ENCODE peak calls at places on chromosomes 12 and 14, in eight cellular contexts. B is GM13977, U is AG04450, K is astrocyte, C is mesothelial cell of epicardium, F is astrocyte of the spinal cord, O is MM.1S, S is thyroid gland. J is an unnamed sample.

GRCh38 chr12:93107943-93108342 is 178.8 kb upstream of the EEA1 start:
- DNase-seq in B (no peak), U (no peak), K (no peak), C (no peak), F (no peak), O (no peak), S (no peak), J (no peak)

GRCh38 chr12:94710933-94711332 is 60.6 kb upstream of the TMCC3 start:
- DNase-seq in B (no peak), U (no peak), K (no peak), C (no peak), F (no peak), O (peak), S (peak), J (no peak)

GRCh38 chr12:92381856-92382255 is 236.2 kb upstream of the BTG1 start:
- DNase-seq in B (no peak), U (no peak), K (no peak), C (no peak), F (no peak), O (no peak), S (no peak), J (no peak)

GRCh38 chr12:72214163-72214562 is 58.0 kb upstream of the TRHDE start:
- DNase-seq in B (no peak), U (no peak), K (peak), C (no peak), F (no peak), O (no peak), S (no peak), J (no peak)

GRCh38 chr12:73984552-73984951 is 553.1 kb upstream of the ATXN7L3B start:
- DNase-seq in B (no peak), U (no peak), K (no peak), C (no peak), F (no peak), O (no peak), S (no peak), J (no peak)

GRCh38 chr14:65332141-65332871 is 80.2 kb upstream of the FUT8 start:
- DNase-seq in B (no peak), U (no peak), K (no peak), C (no peak), F (no peak), O (no peak), S (no peak), J (no peak)

GRCh38 chr12:111298583-111299436 is 70.1 kb downstream of the PHETA1 start:
- DNase-seq in B (peak), U (peak), K (peak), C (peak), F (peak), O (peak), S (peak), J (no peak)

GRCh38 chr12:126404293-126404851 is 1339.1 kb downstream of the AACS start:
- DNase-seq in B (no peak), U (no peak), K (peak), C (no peak), F (no peak), O (no peak), S (no peak), J (no peak)

GRCh38 chr12:69583203-69583602 is 2.1 kb upstream of the CCT2 start:
- DNase-seq in B (no peak), U (no peak), K (no peak), C (no peak), F (no peak), O (no peak), S (no peak), J (no peak)
- TF ChIP-seq CTCF in B (no peak), U (peak), K (no peak), C (no peak), F (no peak), O (peak), S (no peak), J (no peak)

DNA sequence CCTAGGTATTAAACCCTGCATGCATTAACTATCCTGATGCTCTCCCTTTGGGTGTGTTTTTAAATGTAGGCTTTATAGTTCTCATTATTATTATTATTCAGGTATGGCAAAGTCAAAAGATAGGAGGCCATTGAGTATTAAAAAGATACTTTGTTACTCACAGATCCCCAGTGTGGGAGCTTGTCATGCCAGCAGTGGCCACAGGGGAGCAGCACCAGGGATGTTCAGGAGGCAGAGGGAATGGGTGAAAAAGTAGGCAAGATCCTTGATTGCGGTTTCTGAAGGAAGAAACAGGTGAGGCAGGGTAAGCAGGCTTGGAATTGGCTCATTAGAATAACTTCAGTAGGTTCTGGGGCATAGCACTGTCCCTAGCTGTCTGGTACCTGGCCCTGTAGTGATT is 382.2 kb downstream of the MED13L start:
- DNase-seq in B (no peak), U (no peak), K (no peak), C (no peak), F (no peak), O (no peak), S (no peak), J (no peak)
- TF ChIP-seq CTCF in B (peak), U (peak), K (peak), C (peak), F (peak), O (peak), S (no peak), J (no peak)

DNA sequence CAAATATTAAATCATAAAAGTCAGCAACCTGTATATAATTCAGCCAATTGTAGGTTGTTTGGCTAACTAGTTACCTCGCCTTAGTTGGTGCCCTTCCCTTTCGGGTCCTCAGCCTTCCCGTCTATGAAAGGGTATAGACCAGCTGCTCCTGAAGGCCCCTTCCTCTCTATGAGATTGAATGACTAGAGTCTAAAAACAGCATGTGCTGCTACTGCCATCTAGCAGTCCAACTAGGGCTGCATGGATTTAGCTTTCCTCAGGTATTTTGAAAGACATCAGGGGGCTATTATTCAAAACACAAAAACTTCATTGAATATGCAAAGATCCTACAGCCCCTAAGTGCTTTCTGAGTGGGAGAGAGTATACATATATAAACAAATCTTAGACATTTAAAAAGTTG is 37.0 kb upstream of the TMEM263 start:
- DNase-seq in B (no peak), U (no peak), K (no peak), C (no peak), F (peak), O (peak), S (no peak), J (no peak)
- TF ChIP-seq CTCF in B (peak), U (peak), K (peak), C (no peak), F (peak), O (peak), S (peak), J (no peak)

GRCh38 chr12:16076970-16077527 is 165.9 kb downstream of the DERA start:
- DNase-seq in B (no peak), U (no peak), K (no peak), C (no peak), F (no peak), O (no peak), S (no peak), J (no peak)

GRCh38 chr12:16075887-16076286 is 164.8 kb downstream of the DERA start:
- DNase-seq in B (no peak), U (no peak), K (no peak), C (no peak), F (no peak), O (no peak), S (no peak), J (no peak)

DNA sequence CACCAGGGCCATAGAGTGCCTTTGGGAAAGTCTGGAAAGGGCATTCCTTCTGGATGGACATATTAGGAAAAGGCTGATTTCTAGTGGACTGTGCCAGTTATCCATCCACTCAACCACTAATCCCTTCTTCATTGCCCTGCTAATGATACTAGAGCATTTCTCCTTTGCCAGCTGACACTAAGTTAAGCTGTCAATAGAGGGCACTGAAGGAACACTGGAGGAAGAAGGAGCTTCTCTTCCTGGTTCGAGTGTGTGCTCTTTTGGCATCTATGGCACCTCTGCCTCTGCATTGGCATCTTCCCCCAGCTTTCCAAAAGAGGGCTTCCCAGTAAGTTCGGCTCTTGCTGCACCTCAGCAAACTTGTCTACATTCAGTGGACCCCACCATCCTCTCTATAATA is 165.4 kb downstream of the DERA start:
- DNase-seq in B (peak), U (no peak), K (no peak), C (no peak), F (peak), O (peak), S (no peak), J (no peak)
- TF ChIP-seq CTCF in B (peak), U (peak), K (peak), C (no peak), F (peak), O (peak), S (peak), J (no peak)

DNA sequence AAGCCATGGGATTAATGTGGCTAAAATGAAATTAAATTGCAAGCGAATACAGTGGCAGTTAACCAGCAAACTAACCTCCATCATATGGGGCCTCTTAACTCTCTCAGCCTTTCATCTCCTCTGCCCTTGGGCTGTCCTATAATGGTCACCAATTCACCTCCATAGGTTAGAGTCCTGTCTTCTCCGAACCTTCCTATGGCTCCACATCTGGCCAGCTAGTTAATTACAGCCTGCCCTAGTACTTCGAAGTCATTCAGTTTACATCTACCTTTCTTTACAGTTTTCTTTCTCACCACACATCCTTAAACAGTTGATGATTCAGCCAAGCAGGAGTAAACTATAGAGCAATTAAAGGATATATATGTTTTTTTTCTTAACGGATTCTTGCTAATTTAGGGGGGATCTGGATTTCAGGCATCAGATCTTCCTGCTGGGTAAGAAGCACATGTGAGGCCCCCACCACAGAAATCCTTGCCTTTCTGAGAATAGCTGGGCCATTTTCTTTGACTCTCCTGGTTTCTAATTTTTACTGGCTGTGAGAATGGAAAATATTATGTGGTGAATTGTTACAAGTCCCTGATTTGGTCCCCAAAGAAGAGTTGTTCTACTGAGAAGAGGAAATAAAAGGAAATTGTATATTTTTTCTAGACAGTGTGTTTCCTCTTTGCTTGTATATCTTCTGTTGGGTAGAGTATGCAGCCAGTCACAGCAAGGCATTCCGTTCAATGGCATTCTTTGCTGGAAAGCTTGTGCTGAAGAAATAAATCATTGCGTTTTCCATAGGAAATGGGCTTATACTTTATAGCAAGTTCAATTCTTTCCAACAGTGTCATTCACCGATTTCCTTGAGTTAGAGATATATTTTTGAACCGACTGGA is 16.7 kb downstream of the HMGA2 start:
- DNase-seq in B (no peak), U (no peak), K (no peak), C (no peak), F (no peak), O (no peak), S (no peak), J (no peak)
- TF ChIP-seq CTCF in B (no peak), U (no peak), K (no peak), C (no peak), F (no peak), O (no peak), S (no peak), J (no peak)

GRCh38 chr12:6093764-6094163 is 30.7 kb downstream of the VWF start:
- DNase-seq in B (no peak), U (no peak), K (no peak), C (no peak), F (no peak), O (no peak), S (no peak), J (no peak)
- TF ChIP-seq CTCF in B (no peak), U (no peak), K (no peak), C (no peak), F (no peak), O (no peak), S (no peak), J (no peak)

GRCh38 chr14:60313093-60313492 is 64.1 kb downstream of the PPM1A start:
- DNase-seq in B (no peak), U (no peak), K (no peak), C (no peak), F (no peak), O (no peak), S (no peak), J (no peak)
- TF ChIP-seq CTCF in B (no peak), U (no peak), K (no peak), C (no peak), F (no peak), O (no peak), S (no peak), J (no peak)

DNA sequence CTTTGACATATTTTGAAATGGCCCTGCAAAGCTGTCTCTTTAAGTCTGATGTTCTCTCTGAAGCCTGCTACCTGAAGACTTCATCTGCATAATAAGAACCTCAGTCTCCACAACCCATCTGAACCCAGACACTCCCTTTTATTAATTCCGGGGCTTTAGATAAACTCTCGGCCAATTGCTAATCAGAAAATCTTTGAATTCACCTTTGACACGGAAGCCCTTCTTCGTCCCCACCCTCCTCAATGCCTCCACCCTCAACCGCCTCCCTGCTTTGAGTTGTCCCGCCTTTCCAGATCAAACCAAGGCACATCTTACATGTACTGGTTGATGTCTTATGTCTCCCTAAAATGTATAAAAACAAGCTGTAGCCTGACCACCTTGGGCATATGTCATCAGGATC is 17.6 kb downstream of the OR6J1 start:
- DNase-seq in B (no peak), U (no peak), K (no peak), C (no peak), F (no peak), O (no peak), S (no peak), J (peak)
- TF ChIP-seq CTCF in B (no peak), U (no peak), K (no peak), C (no peak), F (no peak), O (no peak), S (no peak), J (no peak)

GRCh38 chr12:54133663-54134375 is 55.0 kb downstream of the SMUG1 start:
- DNase-seq in B (no peak), U (no peak), K (no peak), C (no peak), F (no peak), O (no peak), S (no peak), J (peak)

GRCh38 chr12:54132979-54133378 is 55.8 kb downstream of the SMUG1 start:
- DNase-seq in B (no peak), U (no peak), K (no peak), C (no peak), F (no peak), O (no peak), S (no peak), J (peak)

GRCh38 chr12:54134395-54134794 is 54.4 kb downstream of the SMUG1 start:
- DNase-seq in B (no peak), U (no peak), K (no peak), C (no peak), F (no peak), O (no peak), S (no peak), J (no peak)

GRCh38 chr12:54135621-54136027 is 53.2 kb downstream of the SMUG1 start:
- DNase-seq in B (no peak), U (no peak), K (no peak), C (no peak), F (no peak), O (no peak), S (no peak), J (no peak)

DNA sequence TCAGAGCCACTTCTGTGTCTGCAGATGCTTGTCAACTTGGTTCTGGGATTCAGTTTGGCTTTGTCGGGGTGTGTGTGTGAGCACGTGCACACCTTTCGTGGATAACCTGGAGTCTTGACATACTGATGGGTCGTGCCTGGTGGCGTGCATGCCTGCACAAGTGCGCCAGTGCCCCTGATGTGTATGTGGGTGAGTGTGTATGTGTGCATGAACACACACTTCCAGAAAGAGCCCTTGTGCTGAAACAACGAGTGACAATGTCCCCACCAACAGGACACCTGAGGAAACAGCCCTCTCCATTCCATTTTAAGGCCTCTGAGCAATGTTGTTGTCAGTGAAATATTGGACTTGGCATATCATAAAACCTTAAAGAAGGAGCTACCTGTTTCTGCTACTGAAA is 53.9 kb downstream of the SMUG1 start:
- DNase-seq in B (no peak), U (no peak), K (no peak), C (no peak), F (no peak), O (no peak), S (no peak), J (no peak)
- TF ChIP-seq CTCF in B (peak), U (no peak), K (no peak), C (no peak), F (no peak), O (no peak), S (no peak), J (no peak)

GRCh38 chr14:68523994-68524725 is 268.7 kb downstream of the ZFP36L1 start:
- DNase-seq in B (no peak), U (no peak), K (no peak), C (no peak), F (no peak), O (no peak), S (no peak), J (no peak)
- TF ChIP-seq CTCF in B (no peak), U (no peak), K (no peak), C (no peak), F (no peak), O (no peak), S (peak), J (peak)

J was measured in ascending aorta.